ENCODE peak calls at places on chromosomes 13 and 19, in five cellular contexts. N is IMR-90, W is gastrocnemius medialis, O is heart left ventricle, F is body of pancreas. T is an unnamed sample.

GRCh38 chr13:107867701-107868661 is 347.4 kb downstream of the LIG4 start:
- DNase-seq in N (peak), F (peak), W (no peak), O (no peak), T (peak)

GRCh38 chr19:17156296-17156946 is 58.7 kb upstream of the USE1 start:
- DNase-seq in W (no peak), N (no peak), F (no peak), O (no peak), T (no peak)

GRCh38 chr19:10419646-10420443 is 493 bp upstream of the PDE4A start:
- DNase-seq in F (no peak), W (no peak), O (no peak), N (peak), T (peak)

GRCh38 chr13:99228737-99229691 is 28.4 kb downstream of the UBAC2 start:
- DNase-seq in F (no peak), O (no peak), W (no peak), N (peak), T (peak)

GRCh38 chr13:25927966-25928365 is 123.8 kb downstream of the SHISA2 start:
- DNase-seq in O (no peak), N (no peak), F (no peak), W (no peak), T (no peak)

GRCh38 chr19:4068058-4068966 is 1.6 kb upstream of the ZBTB7A start:
- DNase-seq in W (no peak), O (no peak), F (no peak), N (no peak), T (no peak)

GRCh38 chr13:111039735-111040134 is 75.4 kb upstream of the ARHGEF7 start:
- DNase-seq in N (no peak), F (no peak), O (no peak), W (no peak), T (no peak)

GRCh38 chr13:49652691-49653305 is 24.5 kb downstream of the ARL11 start:
- DNase-seq in N (peak), O (no peak), W (peak), F (peak), T (no peak)

GRCh38 chr19:16628984-16629691 is 1.1 kb upstream of the MED26 start:
- DNase-seq in F (peak), W (peak), N (peak), O (peak), T (no peak)

GRCh38 chr13:100235311-100235901 is 146.5 kb downstream of the PCCA start:
- DNase-seq in O (no peak), F (no peak), N (peak), W (no peak), T (peak)

GRCh38 chr19:4577020-4577782 is 17.7 kb upstream of the SEMA6B start:
- DNase-seq in N (no peak), W (no peak), O (no peak), F (no peak), T (peak)

GRCh38 chr19:46021531-46022041 is 1.3 kb downstream of the PGLYRP1 start:
- DNase-seq in N (no peak), W (no peak), F (peak), O (no peak), T (no peak)

DNA sequence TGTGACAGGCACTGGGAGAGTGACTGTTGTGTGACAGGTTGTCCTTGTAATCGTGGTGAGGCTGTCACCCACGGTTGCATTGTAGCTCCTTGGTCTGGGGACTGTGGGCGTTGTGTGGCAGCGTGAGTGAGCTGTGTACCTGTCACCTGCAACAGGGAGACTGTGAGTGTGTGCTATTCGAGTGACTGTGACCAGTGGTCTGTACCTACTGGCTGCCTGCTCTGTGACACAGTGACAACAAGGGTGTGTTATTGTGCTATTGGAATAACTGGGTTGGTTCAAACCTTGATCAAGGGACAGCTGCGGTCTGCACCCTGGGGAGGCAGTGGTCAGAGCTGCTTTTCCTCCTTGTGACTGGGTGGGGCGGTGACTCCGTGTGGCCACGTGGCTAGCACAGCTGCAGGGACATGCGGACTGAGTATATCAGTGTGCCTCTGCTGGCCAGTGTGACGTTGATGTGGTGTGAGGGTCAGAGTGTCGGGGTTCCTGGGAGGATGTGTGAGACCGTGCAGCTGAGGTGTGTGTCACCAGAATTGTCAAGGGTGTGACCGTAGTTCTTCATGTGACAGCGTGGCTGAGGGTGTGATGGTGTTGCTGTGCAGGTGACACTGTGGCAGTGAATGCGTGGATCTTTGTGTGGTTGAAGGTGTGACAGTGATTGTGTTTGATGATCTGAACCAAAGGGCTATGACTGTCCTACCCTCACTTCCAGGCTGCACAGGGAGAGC is 10.1 kb upstream of the NFIX start:
- DNase-seq in N (peak), O (peak), W (peak), F (peak), T (no peak)
- TF ChIP-seq POLR2A in N (no peak), O (no peak), W (peak), F (no peak), T (no peak)

GRCh38 chr19:51703655-51704515 is 10.8 kb downstream of the SPACA6 start:
- DNase-seq in O (peak), F (peak), N (peak), W (peak), T (no peak)
- TF ChIP-seq POLR2A in O (peak), F (peak), N (peak), W (peak), T (no peak)

DNA sequence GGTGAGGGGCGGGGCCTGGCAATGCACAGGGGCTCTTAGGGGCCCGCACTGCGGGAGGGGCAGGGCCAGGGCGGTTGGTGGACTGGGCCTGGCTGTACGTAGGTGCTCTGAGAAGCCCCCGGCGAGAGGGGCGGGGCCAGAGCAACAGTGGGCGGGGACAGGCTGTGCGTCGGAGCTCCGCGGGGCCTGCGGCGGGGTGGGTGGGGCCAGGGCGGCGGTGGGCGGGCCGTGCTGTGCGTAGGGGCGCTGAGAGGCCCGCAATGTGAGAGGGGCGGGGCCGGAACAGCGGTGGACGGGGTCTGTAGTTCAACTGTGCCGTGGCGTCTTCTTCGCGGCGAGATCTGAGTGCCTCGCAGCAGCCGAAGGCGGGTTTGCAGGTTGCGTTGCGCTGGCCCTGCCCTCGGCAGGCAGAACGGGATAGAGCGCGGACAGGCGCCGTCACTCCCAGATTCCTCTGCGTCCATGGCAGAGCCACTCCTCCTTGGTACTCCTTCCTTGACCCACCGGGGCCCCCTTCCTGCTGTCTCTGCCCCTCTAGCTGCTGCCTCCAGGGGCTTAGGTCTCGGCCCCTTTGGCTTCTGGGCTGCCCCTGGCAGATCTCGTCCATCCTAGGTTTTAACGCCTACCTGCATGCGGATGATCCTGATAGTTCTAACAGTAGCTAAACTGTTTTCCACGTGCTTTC is 33.2 kb downstream of the CCNE1 start:
- DNase-seq in N (peak), W (peak), O (peak), F (peak), T (peak)
- TF ChIP-seq POLR2A in N (no peak), W (peak), O (peak), F (no peak), T (peak)

GRCh38 chr19:923551-924211 is 2.2 kb upstream of the ARID3A start:
- DNase-seq in F (no peak), O (no peak), W (no peak), N (no peak), T (no peak)

GRCh38 chr19:927044-927706 is 1.3 kb downstream of the ARID3A start:
- DNase-seq in W (peak), F (peak), O (peak), N (no peak), T (no peak)

GRCh38 chr19:925912-926594 is at the start of gene ARID3A:
- DNase-seq in W (peak), O (peak), F (peak), N (no peak), T (peak)

GRCh38 chr19:926595-927043 is 784 bp downstream of the ARID3A start:
- DNase-seq in O (peak), N (no peak), F (no peak), W (no peak), T (no peak)

DNA sequence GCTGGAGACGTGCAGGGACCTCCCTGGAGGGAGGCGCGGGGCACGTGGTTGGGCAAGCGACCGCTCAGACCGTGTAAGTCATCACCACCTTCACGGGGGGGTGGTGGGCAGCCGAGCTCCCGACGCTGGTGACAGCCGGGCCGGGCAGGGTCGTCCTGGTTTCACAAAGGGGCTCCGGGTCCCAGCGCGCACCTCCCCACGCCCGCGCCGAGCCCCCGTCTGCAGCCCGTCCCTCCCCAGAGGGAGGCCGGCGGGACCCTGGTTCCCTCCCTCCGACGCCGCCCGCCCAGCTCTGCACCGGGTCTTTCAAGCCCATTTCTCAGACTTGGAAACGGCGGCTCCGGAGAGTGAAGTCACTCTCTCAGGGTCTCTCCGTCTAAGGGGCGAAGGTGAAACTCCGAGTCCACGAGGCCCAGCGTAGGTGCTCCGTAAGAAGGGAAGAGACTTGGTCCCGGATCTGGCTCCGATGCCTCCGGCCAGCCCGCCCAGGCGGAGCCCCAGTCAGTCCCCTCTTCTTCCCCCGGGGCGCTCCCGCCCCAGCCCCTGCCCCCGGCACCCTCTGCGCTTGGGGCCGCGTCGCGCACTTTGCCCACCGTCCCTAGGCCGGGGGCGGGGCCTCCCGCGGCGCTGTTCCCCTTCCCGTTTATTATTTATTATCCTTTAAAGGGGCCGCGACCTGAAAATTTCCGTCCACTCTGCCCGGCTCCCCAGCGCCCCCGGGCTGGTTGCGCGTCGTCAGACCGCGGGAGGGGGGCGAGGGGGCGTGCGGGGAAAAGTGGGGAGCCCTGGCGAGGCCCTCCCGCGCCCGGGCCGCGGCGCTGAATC is 536 bp upstream of the ARID3A start:
- DNase-seq in O (peak), N (peak), F (peak), W (peak), T (peak)
- TF ChIP-seq POLR2A in O (no peak), N (no peak), F (no peak), W (no peak), T (peak)

GRCh38 chr13:33109801-33110200 is 93.6 kb downstream of the KL start:
- DNase-seq in F (no peak), O (no peak), N (no peak), W (no peak), T (no peak)
- TF ChIP-seq POLR2A in F (no peak), O (no peak), N (no peak), W (no peak), T (no peak)

GRCh38 chr19:13764821-13765394 is 586 bp downstream of the MRI1 start:
- DNase-seq in F (peak), N (no peak), W (no peak), O (no peak), T (no peak)
- TF ChIP-seq POLR2A in F (no peak), N (no peak), W (no peak), O (no peak), T (no peak)

T was measured in H54.